ENCODE peak calls at places on chromosomes 7 and 10, in nine cellular contexts. C, D, Z, V, J, K, Q, F and H are unnamed samples.

GRCh38 chr7:151923097-151923876 is 33.0 kb upstream of the GALNTL5 start:
- DNase-seq in C (no peak), D (peak; percentile 49), Z (no peak), V (no peak), J (no peak), K (peak; percentile 63), Q (no peak), F (peak; percentile 79), H (no peak)

GRCh38 chr10:129035052-129035805 is 431.8 kb upstream of the MGMT start:
- DNase-seq in C (no peak), D (no peak), Z (peak; percentile 90), V (no peak), J (no peak), K (no peak), Q (no peak), F (no peak), H (no peak)

GRCh38 chr10:85617751-85618150 is 748.8 kb downstream of the GRID1 start:
- DNase-seq in C (no peak), D (no peak), Z (no peak), V (no peak), J (no peak), K (no peak), Q (no peak), F (no peak), H (no peak)

GRCh38 chr10:109203616-109204375 is 719.5 kb downstream of the XPNPEP1 start:
- DNase-seq in C (no peak), D (no peak), Z (no peak), V (no peak), J (no peak), K (no peak), Q (no peak), F (no peak), H (no peak)

GRCh38 chr10:86266446-86267242 is 100.0 kb downstream of the GRID1 start:
- DNase-seq in C (no peak), D (no peak), Z (no peak), V (no peak), J (no peak), K (no peak), Q (no peak), F (peak; percentile 40), H (no peak)

GRCh38 chr7:159128767-159129166 is 15.9 kb downstream of the VIPR2 start:
- DNase-seq in C (no peak), D (no peak), Z (no peak), V (no peak), J (no peak), K (no peak), Q (no peak), F (peak; percentile 58), H (no peak)

GRCh38 chr7:106947244-106947728 is 82.2 kb downstream of the PIK3CG start:
- DNase-seq in C (peak; percentile 38), D (peak; percentile 42), Z (peak; percentile 83), V (no peak), J (peak; percentile 80), K (peak; percentile 86), Q (no peak), F (no peak), H (peak; percentile 38)

GRCh38 chr10:21363753-21364104 is 161.8 kb downstream of the SKIDA1 start:
- DNase-seq in C (no peak), D (no peak), Z (no peak), V (no peak), J (no peak), K (no peak), Q (no peak), F (no peak), H (no peak)

GRCh38 chr7:36945612-36946400 is 221.5 kb upstream of the AOAH start:
- DNase-seq in C (no peak), D (no peak), Z (no peak), V (no peak), J (no peak), K (no peak), Q (no peak), F (no peak), H (no peak)

GRCh38 chr10:106705576-106706526 is 458.7 kb downstream of the SORCS1 start:
- DNase-seq in C (peak; percentile 29), D (peak; percentile 53), Z (no peak), V (no peak), J (peak; percentile 76), K (peak; percentile 76), Q (no peak), F (peak; percentile 81), H (no peak)

GRCh38 chr7:104914427-104914826 is 99.6 kb upstream of the KMT2E start:
- DNase-seq in C (no peak), D (no peak), Z (no peak), V (no peak), J (no peak), K (no peak), Q (no peak), F (no peak), H (no peak)

GRCh38 chr10:58675321-58675720 is 162.6 kb downstream of the BICC1 start:
- DNase-seq in C (no peak), D (no peak), Z (no peak), V (no peak), J (no peak), K (no peak), Q (no peak), F (no peak), H (no peak)

GRCh38 chr10:78314651-78315050 is 281.0 kb downstream of the RPS24 start:
- DNase-seq in C (no peak), D (peak; percentile 2), Z (no peak), V (no peak), J (no peak), K (no peak), Q (no peak), F (no peak), H (no peak)

GRCh38 chr7:139943391-139943790 is 114.3 kb downstream of the TBXAS1 start:
- DNase-seq in C (no peak), D (no peak), Z (no peak), V (no peak), J (no peak), K (no peak), Q (no peak), F (no peak), H (no peak)

GRCh38 chr10:21238044-21238443 is 287.4 kb downstream of the SKIDA1 start:
- DNase-seq in C (no peak), D (no peak), Z (no peak), V (no peak), J (no peak), K (no peak), Q (no peak), F (no peak), H (no peak)

GRCh38 chr7:120064565-120064964 is 208.4 kb upstream of the KCND2 start:
- DNase-seq in C (no peak), D (no peak), Z (no peak), V (no peak), J (peak; percentile 92), K (peak; percentile 82), Q (no peak), F (no peak), H (peak; percentile 4)

GRCh38 chr7:134067164-134067563 is 60.0 kb upstream of the LRGUK start:
- DNase-seq in C (no peak), D (no peak), Z (no peak), V (no peak), J (no peak), K (no peak), Q (no peak), F (no peak), H (no peak)

GRCh38 chr10:116972136-116972535 is 32.9 kb downstream of the SHTN1 start:
- DNase-seq in C (no peak), D (no peak), Z (no peak), V (no peak), J (no peak), K (no peak), Q (no peak), F (no peak), H (no peak)

GRCh38 chr7:90720970-90721768 is 125.0 kb downstream of the CDK14 start:
- DNase-seq in C (peak; percentile 63), D (no peak), Z (peak; percentile 73), V (peak; percentile 14), J (peak; percentile 80), K (peak; percentile 89), Q (no peak), F (peak; percentile 84), H (no peak)

GRCh38 chr10:103711351-103711994 is 143.9 kb downstream of the SH3PXD2A start:
- DNase-seq in C (no peak), D (no peak), Z (no peak), V (no peak), J (no peak), K (no peak), Q (no peak), F (no peak), H (no peak)

GRCh38 chr7:100166317-100166940 is 2.0 kb downstream of the GAL3ST4 start:
- DNase-seq in C (no peak), D (no peak), Z (no peak), V (no peak), J (no peak), K (no peak), Q (no peak), F (peak; percentile 42), H (no peak)

GRCh38 chr7:106201176-106201575 is 83.6 kb downstream of the NAMPT start:
- DNase-seq in C (no peak), D (no peak), Z (no peak), V (no peak), J (no peak), K (no peak), Q (no peak), F (no peak), H (no peak)

GRCh38 chr10:132115736-132116135 is 50.0 kb downstream of the JAKMIP3 start:
- DNase-seq in C (no peak), D (no peak), Z (no peak), V (no peak), J (peak; percentile 9), K (peak; percentile 48), Q (no peak), F (peak; percentile 38), H (no peak)

GRCh38 chr7:64266341-64266919 is 38.2 kb downstream of the ZNF679 start:
- DNase-seq in C (no peak), D (no peak), Z (no peak), V (no peak), J (no peak), K (no peak), Q (no peak), F (no peak), H (no peak)
- TF ChIP-seq CTCF in C (no peak), D (no peak), Z (no peak), V (no peak), J (no peak), K (no peak), Q (no peak), F (no peak), H (no peak)

GRCh38 chr7:121410829-121411596 is 14.9 kb upstream of the FAM3C start:
- DNase-seq in C (no peak), D (no peak), Z (no peak), V (no peak), J (no peak), K (no peak), Q (no peak), F (no peak), H (no peak)
- H3K4me3 ChIP-seq in C (no peak overlapping the region), D (no peak overlapping the region), Z (no peak overlapping the region), V (no peak overlapping the region), J (no peak overlapping the region), K (no peak overlapping the region), Q (no peak overlapping the region), F (no peak overlapping the region), H (no peak overlapping the region)

GRCh38 chr7:142089035-142089434 is 22.5 kb upstream of the MGAM2 start:
- DNase-seq in C (no peak), D (no peak), Z (no peak), V (no peak), J (no peak), K (no peak), Q (no peak), F (no peak), H (no peak)
- TF ChIP-seq CTCF in C (no peak), D (no peak), Z (no peak), V (no peak), J (no peak), K (no peak), Q (no peak), F (no peak), H (no peak)

GRCh38 chr10:22685926-22686325 is 28.5 kb downstream of the PIP4K2A start:
- DNase-seq in C (no peak), D (no peak), Z (peak; percentile 18), V (no peak), J (peak; percentile 33), K (peak; percentile 54), Q (no peak), F (no peak), H (no peak)
- H3K4me3 ChIP-seq in C (no peak overlapping the region), D (no peak overlapping the region), Z (no peak overlapping the region), V (no peak overlapping the region), J (no peak overlapping the region), K (no peak overlapping the region), Q (no peak overlapping the region), F (no peak overlapping the region), H (no peak overlapping the region)